ENCODE peak calls at places on chromosomes 13 and 19, in six cellular contexts. C is tibial artery, P is IMR-90, R is adrenal gland, F is AG10803, Y is nephron progenitor cell. O is an unnamed sample.

GRCh38 chr13:79455331-79455730 is 25.6 kb upstream of the NDFIP2 start:
- DNase-seq in C (no peak), P (peak; percentile 19), R (no peak), F (peak; percentile 22), Y (no peak), O (no peak)

GRCh38 chr19:30391554-30392551 is 19.7 kb downstream of the ZNF536 start:
- DNase-seq in C (no peak), P (no peak), R (no peak), F (peak; percentile 95), Y (no peak), O (no peak)

GRCh38 chr19:518292-519231 is 11.3 kb downstream of the TPGS1 start:
- DNase-seq in C (no peak), P (peak; percentile 63), R (no peak), F (peak; percentile 35), Y (peak; percentile 74), O (no peak)

GRCh38 chr13:30429721-30430694 is 7.7 kb downstream of the UBE2L5 start:
- DNase-seq in C (no peak), P (peak; percentile 95), R (no peak), F (peak; percentile 85), Y (no peak), O (no peak)

GRCh38 chr13:37657134-37657533 is 58.6 kb upstream of the POSTN start:
- DNase-seq in C (no peak), P (peak; percentile 71), R (no peak), F (peak; percentile 46), Y (no peak), O (no peak)

GRCh38 chr19:41462497-41462896 is 19.5 kb downstream of the ERICH4 start:
- DNase-seq in C (no peak), P (no peak), R (no peak), F (no peak), Y (no peak), O (no peak)

GRCh38 chr13:29713841-29714240 is 118.4 kb upstream of the SLC7A1 start:
- DNase-seq in C (no peak), P (peak; percentile 21), R (no peak), F (no peak), Y (no peak), O (no peak)

GRCh38 chr19:30701178-30701577 is 329.0 kb downstream of the ZNF536 start:
- DNase-seq in C (no peak), P (no peak), R (no peak), F (no peak), Y (no peak), O (no peak)

GRCh38 chr13:112699318-112699918 is 9.6 kb downstream of the ATP11A start:
- DNase-seq in C (no peak), P (no peak), R (peak; percentile 47), F (no peak), Y (no peak), O (no peak)

GRCh38 chr13:48585456-48585840 is 52.6 kb upstream of the RCBTB2 start:
- DNase-seq in C (no peak), P (no peak), R (no peak), F (peak; percentile 42), Y (no peak), O (no peak)

GRCh38 chr13:89554801-89555200 is 1792.7 kb upstream of the MIR17HG start:
- DNase-seq in C (no peak), P (no peak), R (no peak), F (no peak), Y (no peak), O (no peak)

GRCh38 chr13:20624213-20624612 is 57.3 kb downstream of the IFT88 start:
- DNase-seq in C (no peak), P (no peak), R (no peak), F (no peak), Y (no peak), O (no peak)

GRCh38 chr13:109945206-109945960 is 159.0 kb upstream of the IRS2 start:
- DNase-seq in C (no peak), P (peak; percentile 79), R (no peak), F (peak; percentile 92), Y (no peak), O (no peak)

GRCh38 chr13:48749699-48750473 is 96.2 kb downstream of the CYSLTR2 start:
- DNase-seq in C (peak; percentile 91), P (peak; percentile 99), R (peak; percentile 97), F (peak; percentile 91), Y (peak; percentile 68), O (peak; percentile 58)

GRCh38 chr19:7815325-7815724 is 14.7 kb upstream of the EVI5L start:
- DNase-seq in C (no peak), P (no peak), R (no peak), F (no peak), Y (no peak), O (no peak)

GRCh38 chr19:4732680-4733114 is 9.1 kb upstream of the DPP9 start:
- DNase-seq in C (no peak), P (peak; percentile 57), R (peak; percentile 77), F (peak; percentile 49), Y (peak; percentile 62), O (peak; percentile 43)

GRCh38 chr13:43529796-43530195 is 257.0 kb downstream of the ENOX1 start:
- DNase-seq in C (no peak), P (no peak), R (no peak), F (no peak), Y (no peak), O (no peak)

GRCh38 chr19:34502582-34503545 is 21.3 kb downstream of the WTIP start:
- DNase-seq in C (peak; percentile 69), P (peak; percentile 33), R (peak; percentile 47), F (peak; percentile 29), Y (no peak), O (no peak)

GRCh38 chr19:12946092-12946845 is 607 bp downstream of the RAD23A start:
- DNase-seq in C (peak; percentile 88), P (peak; percentile 80), R (peak; percentile 86), F (peak; percentile 80), Y (peak; percentile 82), O (peak; percentile 87)

GRCh38 chr19:17541184-17541759 is 14.2 kb upstream of the COLGALT1 start:
- DNase-seq in C (no peak), P (no peak), R (no peak), F (no peak), Y (no peak), O (no peak)

GRCh38 chr13:25733061-25733491 is 318.7 kb downstream of the SHISA2 start:
- DNase-seq in C (no peak), P (no peak), R (no peak), F (peak; percentile 19), Y (no peak), O (no peak)

DNA sequence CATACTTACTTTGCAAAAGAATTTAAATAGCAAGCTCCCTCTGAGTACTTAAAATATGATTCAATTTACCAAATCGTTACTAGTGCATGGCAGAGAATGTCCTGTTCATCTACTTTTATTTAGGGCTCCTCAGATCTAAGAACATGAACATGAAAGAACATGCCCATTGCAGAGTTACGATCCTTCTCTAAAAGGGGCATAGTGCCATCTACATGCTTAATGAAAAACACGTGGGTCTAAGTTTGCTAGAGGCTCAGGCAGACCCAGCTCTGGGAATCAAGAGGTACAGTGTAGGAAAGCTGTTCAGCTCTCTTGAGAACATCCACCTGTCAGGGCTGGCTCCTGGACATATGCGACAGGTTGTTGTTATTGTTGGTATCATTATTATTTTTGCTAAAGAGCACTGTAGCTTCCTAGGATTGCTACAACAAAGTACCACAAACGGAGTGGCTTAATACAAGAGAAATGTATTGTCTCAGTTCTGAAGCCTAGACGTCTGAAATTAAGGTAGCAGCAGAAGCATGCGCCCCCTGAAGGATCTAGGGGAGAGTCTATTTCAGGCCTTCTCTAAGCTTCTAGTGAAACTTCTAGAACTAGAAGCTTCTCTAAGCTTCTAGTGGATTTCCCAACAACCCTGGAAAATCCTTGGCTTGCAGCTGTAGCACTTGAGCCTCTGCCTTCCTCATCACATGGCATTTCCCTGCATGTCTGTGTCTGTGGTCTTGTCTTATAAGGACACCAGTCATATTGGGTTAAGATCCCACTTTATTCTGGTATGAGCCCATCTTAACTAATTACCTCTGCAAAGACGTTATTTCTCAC is 133.9 kb downstream of the DCT start:
- DNase-seq in C (no peak), P (peak; percentile 44), R (no peak), F (peak; percentile 59), Y (no peak), O (no peak)
- TF ChIP-seq CTCF in C (no peak), P (no peak), R (no peak), F (no peak), Y (no peak), O (no peak)

GRCh38 chr19:36214388-36215275 is at the start of the genes ZNF146 and ZNF565:
- DNase-seq in C (peak; percentile 99), P (peak; percentile 98), R (peak; percentile 99), F (peak; percentile 99), Y (peak; percentile 96), O (peak; percentile 97)
- TF ChIP-seq CTCF in C (peak; percentile 56), P (no peak), R (no peak), F (peak; percentile 10), Y (no peak), O (no peak)

GRCh38 chr19:33054623-33055022 is 10.1 kb downstream of the RHPN2 start:
- DNase-seq in C (no peak), P (no peak), R (peak; percentile 59), F (no peak), Y (no peak), O (no peak)
- TF ChIP-seq CTCF in C (no peak), P (no peak), R (no peak), F (no peak), Y (no peak), O (no peak)

GRCh38 chr13:76223565-76223964 is 587.4 kb downstream of the LMO7 start:
- DNase-seq in C (no peak), P (no peak), R (no peak), F (no peak), Y (no peak), O (no peak)
- TF ChIP-seq CTCF in C (no peak), P (no peak), R (no peak), F (peak; percentile 4), Y (no peak), O (no peak)

DNA sequence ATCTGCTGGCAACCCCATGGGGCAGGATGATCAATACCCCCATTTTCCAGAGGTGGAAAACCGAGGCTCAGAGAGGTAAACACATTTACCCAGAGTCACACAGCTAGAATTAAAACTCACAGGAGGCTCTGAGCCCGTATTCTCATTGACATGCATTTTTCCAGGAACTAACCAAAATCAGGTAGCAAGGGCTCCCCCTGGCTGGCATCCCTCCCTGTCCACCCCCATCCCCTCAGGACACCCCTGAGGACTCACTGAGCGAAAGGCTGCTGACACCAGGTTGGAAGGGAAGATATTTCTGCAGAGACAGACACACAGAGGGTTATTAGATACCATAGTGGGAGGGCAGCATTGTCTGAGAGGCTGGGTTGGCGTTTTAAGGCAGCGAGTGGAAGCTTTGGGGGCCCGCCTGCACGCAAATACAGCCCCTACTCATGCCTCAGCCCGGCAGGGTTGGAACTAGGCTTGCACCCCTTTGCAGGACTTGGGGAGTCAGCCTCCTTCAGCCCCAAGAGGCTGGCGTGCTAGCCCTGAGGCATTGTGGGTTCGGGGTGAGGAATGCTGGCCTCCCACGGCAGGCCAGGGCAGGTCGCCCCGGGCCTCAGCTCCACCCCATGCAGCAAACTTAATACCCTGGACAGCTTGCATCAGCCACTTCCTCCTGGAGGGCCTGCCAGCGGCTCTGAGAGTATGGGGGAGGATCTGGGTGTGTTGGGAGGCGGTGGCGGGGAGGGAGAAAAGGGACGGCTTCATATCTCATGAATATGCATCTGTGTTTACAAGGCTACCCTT is 3.9 kb downstream of the SLC1A5 start:
- DNase-seq in C (peak; percentile 73), P (peak; percentile 95), R (peak; percentile 66), F (peak; percentile 98), Y (peak; percentile 66), O (peak; percentile 12)
- TF ChIP-seq CTCF in C (no peak), P (peak; percentile 33), R (no peak), F (peak; percentile 28), Y (peak; percentile 21), O (no peak)

DNA sequence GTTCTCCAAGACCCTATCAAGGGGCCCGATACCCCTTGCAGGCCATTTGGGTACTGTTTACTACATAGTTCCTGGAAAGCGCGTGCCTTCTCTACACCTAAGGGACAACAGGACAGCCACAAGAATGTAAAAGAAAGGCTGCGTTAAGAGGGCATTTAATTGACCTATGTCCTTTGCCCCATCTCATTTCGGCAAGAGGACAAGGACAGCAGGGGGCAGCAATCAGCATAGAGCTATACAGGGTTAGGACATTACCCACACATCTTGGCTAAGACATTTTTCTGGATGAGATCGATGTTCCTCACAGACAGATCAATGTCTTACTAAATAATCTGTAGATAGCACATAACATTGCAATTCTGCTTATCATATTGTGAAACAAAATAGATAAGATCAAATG is 41.2 kb downstream of the FLT3 start:
- DNase-seq in C (no peak), P (peak; percentile 15), R (peak; percentile 53), F (peak; percentile 21), Y (peak; percentile 20), O (peak; percentile 66)
- TF ChIP-seq CTCF in C (no peak), P (peak; percentile 32), R (no peak), F (peak; percentile 46), Y (peak; percentile 27), O (peak; percentile 49)

O was measured in endothelial cell.